ENCODE peak calls at places on chromosomes 13 and 19, in ten cellular contexts. T is adrenal gland, Y is prostate gland, F is sigmoid colon, J is BE2C, K is vagina, A is MM.1S, C is lung, D is ovary, I is GM23338. P is an unnamed sample.
A peak's percentile ranks its signal among the peaks of the same experiment; 100 is the strongest.

GRCh38 chr13:29901714-29902631 is 51.6 kb upstream of the UBL3 start:
- DNase-seq in J (peak; percentile 32), A (peak; percentile 58), T (peak; percentile 55), D (no peak), K (no peak), F (no peak), I (no peak), C (peak; percentile 56), Y (no peak), P (no peak)

GRCh38 chr19:3187662-3188511 is 2.2 kb downstream of the NCLN start:
- DNase-seq in J (no peak), F (no peak), A (no peak), K (no peak), Y (no peak), C (no peak), I (no peak), T (no peak), D (no peak), P (no peak)

GRCh38 chr13:93058301-93058700 is 168.3 kb upstream of the GPC6 start:
- DNase-seq in C (no peak), I (no peak), A (no peak), F (no peak), K (no peak), J (peak; percentile 17), Y (no peak), D (no peak), T (no peak), P (no peak)

GRCh38 chr13:78326608-78327007 is 276.7 kb downstream of the POU4F1 start:
- DNase-seq in D (no peak), A (no peak), C (no peak), J (peak; percentile 65), I (no peak), F (no peak), Y (no peak), K (no peak), T (no peak), P (no peak)

GRCh38 chr13:111272117-111272516 is 48.3 kb upstream of the TEX29 start:
- DNase-seq in T (peak; percentile 18), J (no peak), I (no peak), K (no peak), F (no peak), D (no peak), A (no peak), C (no peak), Y (no peak), P (no peak)

GRCh38 chr13:64480648-64481047 is 2749.5 kb downstream of the PCDH9 start:
- DNase-seq in J (no peak), D (no peak), K (no peak), Y (no peak), T (no peak), C (no peak), F (no peak), A (no peak), I (no peak), P (no peak)

GRCh38 chr19:3984908-3985642 is at the start of gene EEF2:
- DNase-seq in K (no peak), A (peak; percentile 95), F (peak; percentile 95), J (peak; percentile 92), Y (peak; percentile 86), I (peak; percentile 94), C (peak; percentile 89), D (peak; percentile 88), T (peak; percentile 95), P (peak; percentile 92)

GRCh38 chr19:863305-863620 is 3.8 kb downstream of the CFD start:
- DNase-seq in A (no peak), T (no peak), J (no peak), I (no peak), F (no peak), C (no peak), D (no peak), Y (no peak), K (no peak), P (no peak)

GRCh38 chr19:33678796-33679195 is 57.0 kb downstream of the CHST8 start:
- DNase-seq in Y (no peak), T (peak; percentile 64), D (no peak), K (no peak), I (no peak), F (peak; percentile 56), J (no peak), C (no peak), A (no peak), P (no peak)

GRCh38 chr19:2476451-2477140 is 669 bp downstream of the GADD45B start:
- DNase-seq in A (peak; percentile 65), J (peak; percentile 38), K (no peak), T (peak; percentile 75), I (peak; percentile 74), D (peak; percentile 46), F (peak; percentile 77), C (peak; percentile 52), Y (no peak), P (no peak)

GRCh38 chr13:79936368-79937136 is 404.4 kb downstream of the SPRY2 start:
- DNase-seq in F (no peak), C (peak; percentile 32), Y (peak; percentile 9), D (no peak), K (no peak), I (no peak), J (peak; percentile 51), A (no peak), T (no peak), P (no peak)

GRCh38 chr13:31909889-31910551 is 121.6 kb upstream of the FRY start:
- DNase-seq in T (peak; percentile 76), K (no peak), Y (peak; percentile 47), I (peak; percentile 82), J (peak; percentile 69), D (peak; percentile 20), A (peak; percentile 58), F (no peak), C (peak; percentile 55), P (peak; percentile 36)

GRCh38 chr19:1244693-1245451 is 3.3 kb downstream of the ATP5F1D start:
- DNase-seq in D (peak; percentile 52), F (peak; percentile 94), I (no peak), Y (peak; percentile 56), K (no peak), J (no peak), C (peak; percentile 77), T (peak; percentile 85), A (no peak), P (no peak)

GRCh38 chr19:40928859-40929258 is 46.8 kb upstream of the CYP2A7 start:
- DNase-seq in T (no peak), I (no peak), Y (no peak), F (no peak), D (no peak), A (no peak), J (no peak), K (no peak), C (no peak), P (no peak)

GRCh38 chr13:90974249-90974954 is 373.1 kb upstream of the MIR17HG start:
- DNase-seq in K (no peak), A (no peak), C (no peak), J (no peak), D (no peak), Y (no peak), T (no peak), F (no peak), I (peak; percentile 68), P (no peak)

GRCh38 chr13:97327521-97328221 is 105.5 kb downstream of the MBNL2 start:
- DNase-seq in K (no peak), F (no peak), Y (no peak), D (no peak), C (no peak), T (no peak), I (no peak), A (no peak), J (no peak), P (no peak)

GRCh38 chr19:7355151-7355845 is 6.6 kb downstream of the ARHGEF18 start:
- DNase-seq in A (no peak), Y (no peak), T (peak; percentile 86), C (no peak), I (no peak), F (peak; percentile 92), J (no peak), D (no peak), K (no peak), P (no peak)

GRCh38 chr13:47175172-47175806 is 278.4 kb upstream of the HTR2A start:
- DNase-seq in A (no peak), Y (no peak), I (no peak), J (no peak), T (no peak), K (no peak), F (no peak), D (no peak), C (no peak), P (no peak)

GRCh38 chr13:49814551-49815270 is 22.2 kb upstream of the KPNA3 start:
- DNase-seq in T (no peak), A (no peak), I (no peak), F (no peak), J (no peak), D (no peak), Y (no peak), C (no peak), K (no peak), P (no peak)
- TF ChIP-seq CTCF in T (no peak), A (no peak), I (no peak), F (no peak), J (no peak), D (no peak), Y (no peak), C (no peak), K (no peak), P (no peak)

DNA sequence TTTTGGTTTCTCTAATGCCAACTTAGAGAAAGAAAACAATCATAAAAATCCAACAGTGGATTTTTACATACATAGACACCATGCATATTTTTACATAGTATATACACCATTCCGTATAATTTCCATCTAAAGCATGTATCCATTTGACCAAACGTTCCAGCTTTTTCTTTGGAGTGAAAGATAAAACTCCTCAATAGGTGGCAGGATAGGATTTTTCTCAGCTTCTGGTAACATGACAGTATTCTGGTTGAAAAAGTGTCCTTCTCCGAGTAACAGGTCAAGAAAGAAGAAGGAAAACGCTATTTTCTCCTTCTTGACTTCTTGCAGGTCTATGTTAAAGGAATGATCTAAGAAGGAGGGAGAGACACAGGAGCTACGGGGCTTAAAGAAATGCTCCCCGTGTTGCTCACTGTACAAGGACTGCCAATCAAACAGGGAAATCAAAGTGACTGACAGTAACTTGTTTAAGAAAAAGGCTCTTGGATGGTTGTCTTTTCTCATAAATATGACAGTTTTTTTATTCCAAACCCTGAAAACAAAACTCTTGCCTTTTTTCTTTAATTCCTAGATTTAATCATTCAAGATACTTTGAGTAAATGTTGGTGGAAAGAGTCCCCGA is 11.5 kb downstream of the FLT1 start:
- DNase-seq in D (no peak), K (no peak), C (no peak), A (no peak), I (no peak), F (no peak), Y (no peak), J (no peak), T (no peak), P (no peak)
- TF ChIP-seq CTCF in D (no peak), K (no peak), C (no peak), A (no peak), I (no peak), F (no peak), Y (no peak), J (no peak), T (no peak), P (no peak)

GRCh38 chr19:20513179-20513934 is 52.2 kb downstream of the ZNF737 start:
- DNase-seq in C (peak; percentile 33), Y (no peak), J (no peak), I (peak; percentile 8), K (no peak), A (no peak), T (peak; percentile 58), F (no peak), D (no peak), P (no peak)
- TF ChIP-seq CTCF in C (no peak), Y (no peak), J (no peak), I (no peak), K (no peak), A (no peak), T (no peak), F (no peak), D (no peak), P (no peak)

GRCh38 chr13:51923983-51924539 is 62.3 kb downstream of the CCDC70 start:
- DNase-seq in K (peak; percentile 52), T (no peak), I (peak; percentile 75), J (no peak), D (no peak), C (no peak), F (no peak), A (no peak), Y (no peak), P (no peak)
- TF ChIP-seq CTCF in K (no peak), T (no peak), I (peak; percentile 61), J (peak; percentile 29), D (no peak), C (no peak), F (no peak), A (peak; percentile 18), Y (no peak), P (peak; percentile 30)